ENCODE peak calls at places on chromosomes 11 and 22, in seven cellular contexts. One of them, this sample, is unnamed. For H3K4me1, the result is how much of the 10 kb centered on the place peaks cover.

GRCh38 chr11:34345991-34346480 is 11.8 kb downstream of the ABTB2 start:
- DNase-seq in neuronal stem cell: no peak
- DNase-seq in neural progenitor cell: no peak
- DNase-seq in GM23248: peak
- DNase-seq in right lobe of liver: no peak
- DNase-seq in left ventricle myocardium inferior: peak
- DNase-seq in prostate gland: no peak
- DNase-seq in this sample: no peak

GRCh38 chr11:15199693-15200092 is 85.0 kb downstream of the INSC start:
- DNase-seq in neuronal stem cell: no peak
- DNase-seq in neural progenitor cell: no peak
- DNase-seq in right lobe of liver: peak
- DNase-seq in left ventricle myocardium inferior: peak
- DNase-seq in prostate gland: no peak
- DNase-seq in GM23248: peak
- DNase-seq in this sample: no peak

GRCh38 chr11:46977038-46977818 is 40.7 kb downstream of the CSTPP1 start:
- DNase-seq in right lobe of liver: no peak
- DNase-seq in neuronal stem cell: peak
- DNase-seq in left ventricle myocardium inferior: no peak
- DNase-seq in prostate gland: no peak
- DNase-seq in neural progenitor cell: peak
- DNase-seq in GM23248: no peak
- DNase-seq in this sample: no peak

GRCh38 chr11:35367491-35367890 is 51.9 kb downstream of the SLC1A2 start:
- DNase-seq in prostate gland: no peak
- DNase-seq in neuronal stem cell: no peak
- DNase-seq in right lobe of liver: no peak
- DNase-seq in left ventricle myocardium inferior: no peak
- DNase-seq in GM23248: peak
- DNase-seq in neural progenitor cell: no peak
- DNase-seq in this sample: no peak

GRCh38 chr22:37460684-37461083 is 25.5 kb downstream of the MFNG start:
- DNase-seq in right lobe of liver: no peak
- DNase-seq in neural progenitor cell: no peak
- DNase-seq in prostate gland: no peak
- DNase-seq in GM23248: no peak
- DNase-seq in left ventricle myocardium inferior: no peak
- DNase-seq in neuronal stem cell: no peak
- DNase-seq in this sample: no peak

GRCh38 chr11:103125462-103125861 is 16.2 kb downstream of the DYNC2H1 start:
- DNase-seq in neuronal stem cell: no peak
- DNase-seq in GM23248: no peak
- DNase-seq in prostate gland: no peak
- DNase-seq in neural progenitor cell: no peak
- DNase-seq in left ventricle myocardium inferior: no peak
- DNase-seq in right lobe of liver: no peak
- DNase-seq in this sample: no peak

GRCh38 chr11:117902001-117902855 is 25.8 kb upstream of the FXYD6 start:
- DNase-seq in left ventricle myocardium inferior: no peak
- DNase-seq in GM23248: no peak
- DNase-seq in prostate gland: no peak
- DNase-seq in right lobe of liver: no peak
- DNase-seq in neuronal stem cell: no peak
- DNase-seq in neural progenitor cell: no peak
- DNase-seq in this sample: no peak

GRCh38 chr22:25845985-25846745 is 104.2 kb downstream of the MYO18B start:
- DNase-seq in neuronal stem cell: no peak
- DNase-seq in right lobe of liver: no peak
- DNase-seq in left ventricle myocardium inferior: no peak
- DNase-seq in neural progenitor cell: no peak
- DNase-seq in GM23248: peak
- DNase-seq in prostate gland: no peak
- DNase-seq in this sample: no peak

GRCh38 chr22:36144886-36145541 is 15.5 kb downstream of the APOL3 start:
- DNase-seq in left ventricle myocardium inferior: peak
- DNase-seq in neural progenitor cell: peak
- DNase-seq in GM23248: peak
- DNase-seq in prostate gland: no peak
- DNase-seq in right lobe of liver: no peak
- DNase-seq in neuronal stem cell: peak
- DNase-seq in this sample: peak

GRCh38 chr11:81007046-81007445 is 1566.2 kb upstream of the TENM4 start:
- DNase-seq in GM23248: peak
- DNase-seq in left ventricle myocardium inferior: no peak
- DNase-seq in neuronal stem cell: no peak
- DNase-seq in prostate gland: no peak
- DNase-seq in right lobe of liver: no peak
- DNase-seq in neural progenitor cell: no peak
- DNase-seq in this sample: no peak

GRCh38 chr22:20656516-20656901 is 117.4 kb upstream of the SERPIND1 start:
- DNase-seq in neural progenitor cell: no peak
- DNase-seq in prostate gland: no peak
- DNase-seq in left ventricle myocardium inferior: no peak
- DNase-seq in GM23248: no peak
- DNase-seq in right lobe of liver: no peak
- DNase-seq in neuronal stem cell: no peak
- DNase-seq in this sample: no peak

GRCh38 chr11:86670179-86670578 is 2.2 kb downstream of the ME3 start:
- DNase-seq in neuronal stem cell: no peak
- DNase-seq in neural progenitor cell: no peak
- DNase-seq in left ventricle myocardium inferior: no peak
- DNase-seq in right lobe of liver: no peak
- DNase-seq in prostate gland: no peak
- DNase-seq in GM23248: no peak
- DNase-seq in this sample: no peak

GRCh38 chr11:106421673-106422292 is 344.3 kb downstream of the AASDHPPT start:
- DNase-seq in left ventricle myocardium inferior: no peak
- DNase-seq in prostate gland: no peak
- DNase-seq in GM23248: no peak
- DNase-seq in right lobe of liver: no peak
- DNase-seq in neuronal stem cell: no peak
- DNase-seq in neural progenitor cell: peak
- DNase-seq in this sample: no peak

GRCh38 chr11:76653674-76654309 is 16.8 kb downstream of the LRRC32 start:
- DNase-seq in prostate gland: no peak
- DNase-seq in neuronal stem cell: no peak
- DNase-seq in right lobe of liver: no peak
- DNase-seq in neural progenitor cell: no peak
- DNase-seq in GM23248: peak
- DNase-seq in left ventricle myocardium inferior: peak
- DNase-seq in this sample: no peak

GRCh38 chr11:126878892-126879291 is 121.7 kb downstream of the KIRREL3 start:
- DNase-seq in right lobe of liver: no peak
- DNase-seq in neuronal stem cell: no peak
- DNase-seq in neural progenitor cell: no peak
- DNase-seq in left ventricle myocardium inferior: no peak
- DNase-seq in prostate gland: no peak
- DNase-seq in GM23248: no peak
- DNase-seq in this sample: no peak

GRCh38 chr11:76123243-76123642 is 83.1 kb downstream of the WNT11 start:
- DNase-seq in GM23248: no peak
- DNase-seq in prostate gland: no peak
- DNase-seq in neural progenitor cell: no peak
- DNase-seq in right lobe of liver: no peak
- DNase-seq in left ventricle myocardium inferior: no peak
- DNase-seq in neuronal stem cell: no peak
- DNase-seq in this sample: no peak

GRCh38 chr11:125959931-125960330 is 14.1 kb downstream of the VSIG10L2 start:
- DNase-seq in right lobe of liver: no peak
- DNase-seq in neuronal stem cell: no peak
- DNase-seq in prostate gland: no peak
- DNase-seq in left ventricle myocardium inferior: no peak
- DNase-seq in GM23248: no peak
- DNase-seq in neural progenitor cell: no peak
- DNase-seq in this sample: no peak

GRCh38 chr22:49291169-49291568 is 536.5 kb downstream of the BRD1 start:
- DNase-seq in neuronal stem cell: no peak
- DNase-seq in right lobe of liver: no peak
- DNase-seq in left ventricle myocardium inferior: no peak
- DNase-seq in prostate gland: no peak
- DNase-seq in GM23248: no peak
- DNase-seq in neural progenitor cell: no peak
- DNase-seq in this sample: no peak

GRCh38 chr11:119483881-119484371 is 61.0 kb upstream of the THY1 start:
- DNase-seq in GM23248: no peak
- DNase-seq in neural progenitor cell: no peak
- DNase-seq in left ventricle myocardium inferior: no peak
- DNase-seq in neuronal stem cell: no peak
- DNase-seq in right lobe of liver: no peak
- DNase-seq in prostate gland: no peak
- DNase-seq in this sample: no peak

GRCh38 chr11:78205691-78206090 is 17.0 kb downstream of the USP35 start:
- DNase-seq in right lobe of liver: no peak
- DNase-seq in prostate gland: no peak
- DNase-seq in GM23248: no peak
- DNase-seq in neural progenitor cell: no peak
- DNase-seq in neuronal stem cell: no peak
- DNase-seq in left ventricle myocardium inferior: peak
- DNase-seq in this sample: no peak

GRCh38 chr22:27790396-27791216 is 10.9 kb downstream of the MN1 start:
- DNase-seq in GM23248: no peak
- DNase-seq in right lobe of liver: no peak
- DNase-seq in neuronal stem cell: no peak
- DNase-seq in neural progenitor cell: peak
- DNase-seq in left ventricle myocardium inferior: no peak
- DNase-seq in prostate gland: no peak
- DNase-seq in this sample: no peak

GRCh38 chr22:27238935-27239510 is 562.5 kb downstream of the MN1 start:
- DNase-seq in left ventricle myocardium inferior: peak
- DNase-seq in neuronal stem cell: no peak
- DNase-seq in prostate gland: no peak
- DNase-seq in right lobe of liver: peak
- DNase-seq in GM23248: peak
- DNase-seq in neural progenitor cell: no peak
- DNase-seq in this sample: no peak

GRCh38 chr22:36383110-36383581 is 4.6 kb downstream of the MYH9 start:
- DNase-seq in neuronal stem cell: no peak
- DNase-seq in left ventricle myocardium inferior: no peak
- DNase-seq in right lobe of liver: no peak
- DNase-seq in prostate gland: no peak
- DNase-seq in neural progenitor cell: no peak
- DNase-seq in GM23248: peak
- DNase-seq in this sample: no peak

GRCh38 chr11:61635787-61636186 is 44.4 kb upstream of the DAGLA start:
- DNase-seq in neuronal stem cell: no peak
- DNase-seq in right lobe of liver: no peak
- DNase-seq in left ventricle myocardium inferior: no peak
- DNase-seq in neural progenitor cell: no peak
- DNase-seq in GM23248: no peak
- DNase-seq in prostate gland: no peak
- DNase-seq in this sample: no peak
- H3K4me1 ChIP-seq in neuronal stem cell: under half
- H3K4me1 ChIP-seq in right lobe of liver: under half
- H3K4me1 ChIP-seq in left ventricle myocardium inferior: under half
- H3K4me1 ChIP-seq in neural progenitor cell: under half
- H3K4me1 ChIP-seq in GM23248: under half
- H3K4me1 ChIP-seq in prostate gland: under half
- H3K4me1 ChIP-seq in this sample: under half

DNA sequence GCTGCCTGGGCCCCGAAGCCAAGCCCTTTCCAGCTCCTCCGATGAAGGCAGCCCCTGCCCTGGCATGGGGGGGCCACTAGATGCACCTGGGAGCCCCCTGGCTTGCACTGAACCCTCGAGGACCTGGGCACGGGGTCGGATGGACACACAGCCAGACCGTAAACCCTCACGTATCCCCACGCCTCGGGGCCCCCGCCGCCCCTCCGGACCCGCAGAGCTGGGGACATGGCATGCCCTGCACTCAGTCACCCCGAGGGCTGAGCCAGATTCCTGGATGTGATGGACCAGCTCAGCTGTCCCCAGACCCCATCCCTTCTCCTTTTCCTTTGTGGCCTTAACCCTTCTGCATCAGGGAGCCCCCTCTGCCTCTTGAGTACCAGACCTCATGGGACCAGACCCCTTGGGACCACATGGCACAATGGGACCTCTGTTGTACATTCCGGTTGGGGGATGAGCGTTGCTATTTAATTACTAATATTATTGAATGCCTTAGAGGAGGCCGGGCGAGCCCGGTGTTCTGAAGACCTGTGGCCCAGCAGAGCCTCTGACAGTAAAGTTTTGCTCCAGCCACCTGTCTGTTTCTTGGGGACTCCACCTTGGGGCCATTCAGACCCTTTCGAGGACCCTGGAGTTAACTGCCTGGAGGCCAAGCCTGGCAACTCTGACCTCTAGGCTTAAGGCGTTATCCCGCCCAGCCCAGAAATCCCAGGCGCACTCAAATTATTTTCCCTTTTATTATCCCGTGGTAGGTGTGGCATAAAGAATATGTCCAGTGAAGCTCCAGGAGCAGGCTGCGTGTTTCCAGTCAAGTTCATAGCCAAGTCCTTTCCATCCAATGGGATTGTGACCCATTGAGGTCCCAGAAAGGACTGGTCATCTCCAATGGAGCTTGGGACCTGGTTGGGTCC is 3.0 kb downstream of the RASL10A start:
- DNase-seq in GM23248: no peak
- DNase-seq in neural progenitor cell: no peak
- DNase-seq in right lobe of liver: peak
- DNase-seq in prostate gland: no peak
- DNase-seq in left ventricle myocardium inferior: no peak
- DNase-seq in neuronal stem cell: no peak
- DNase-seq in this sample: no peak
- H3K4me1 ChIP-seq in GM23248: under half
- H3K4me1 ChIP-seq in neural progenitor cell: under half
- H3K4me1 ChIP-seq in right lobe of liver: under half
- H3K4me1 ChIP-seq in prostate gland: under half
- H3K4me1 ChIP-seq in left ventricle myocardium inferior: half or more
- H3K4me1 ChIP-seq in neuronal stem cell: under half
- H3K4me1 ChIP-seq in this sample: under half

GRCh38 chr11:11849127-11849746 is 7.5 kb downstream of the USP47 start:
- DNase-seq in prostate gland: peak
- DNase-seq in right lobe of liver: no peak
- DNase-seq in GM23248: peak
- DNase-seq in neuronal stem cell: peak
- DNase-seq in neural progenitor cell: peak
- DNase-seq in left ventricle myocardium inferior: peak
- DNase-seq in this sample: no peak
- H3K4me1 ChIP-seq in prostate gland: under half
- H3K4me1 ChIP-seq in right lobe of liver: under half
- H3K4me1 ChIP-seq in GM23248: half or more
- H3K4me1 ChIP-seq in neuronal stem cell: under half
- H3K4me1 ChIP-seq in neural progenitor cell: under half
- H3K4me1 ChIP-seq in left ventricle myocardium inferior: half or more
- H3K4me1 ChIP-seq in this sample: under half

DNA sequence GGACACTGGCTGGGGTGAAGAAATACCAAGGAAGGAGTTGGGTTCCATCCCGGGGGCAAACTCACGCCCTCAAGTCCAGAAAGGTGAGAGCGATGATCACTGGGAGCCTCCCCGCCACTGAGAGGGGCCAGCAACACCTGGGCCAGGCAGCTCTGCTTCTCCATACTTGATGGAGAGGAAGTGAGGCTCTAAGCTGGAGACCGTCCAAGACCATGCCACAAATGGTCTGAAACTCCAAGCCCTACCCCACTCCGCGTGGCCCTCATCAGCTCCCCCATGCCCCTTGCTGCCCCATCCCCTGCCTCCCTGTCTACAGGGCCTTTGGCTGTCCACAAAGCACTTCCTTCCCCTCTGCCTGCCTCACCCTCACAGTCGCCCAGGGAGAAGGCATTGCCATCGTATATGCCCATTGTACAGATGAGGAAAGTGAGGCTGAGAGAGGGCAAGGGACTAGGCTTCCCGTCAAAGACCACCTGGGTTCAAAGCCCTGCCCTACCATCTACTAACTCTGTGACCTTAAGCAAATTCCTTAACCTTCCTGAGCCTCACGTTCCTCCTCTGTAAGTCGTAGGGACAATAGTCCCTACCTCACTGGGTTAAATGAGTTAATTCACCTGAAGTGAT is 4.4 kb upstream of the PDGFB start:
- DNase-seq in neuronal stem cell: no peak
- DNase-seq in right lobe of liver: no peak
- DNase-seq in GM23248: no peak
- DNase-seq in left ventricle myocardium inferior: no peak
- DNase-seq in prostate gland: no peak
- DNase-seq in neural progenitor cell: no peak
- DNase-seq in this sample: no peak
- H3K4me1 ChIP-seq in neuronal stem cell: under half
- H3K4me1 ChIP-seq in right lobe of liver: under half
- H3K4me1 ChIP-seq in GM23248: under half
- H3K4me1 ChIP-seq in left ventricle myocardium inferior: half or more
- H3K4me1 ChIP-seq in prostate gland: under half
- H3K4me1 ChIP-seq in neural progenitor cell: under half
- H3K4me1 ChIP-seq in this sample: under half

This sample was measured in iPS DF 6.9.